ENCODE peak calls at places on chromosomes 16 and 17, in four cellular contexts. H is HepG2, U is WTC11, Z is K562. V is an unnamed sample.

GRCh38 chr17:32157225-32157624 is 14.9 kb downstream of the RHOT1 start:
- DNase-seq in Z (no peak), U (no peak), H (no peak), V (no peak)

GRCh38 chr16:56298948-56299602 is 107.8 kb downstream of the GNAO1 start:
- DNase-seq in H (no peak), U (no peak), Z (no peak), V (no peak)

GRCh38 chr17:63609820-63610573 is 9.3 kb downstream of the TACO1 start:
- DNase-seq in H (no peak), U (no peak), Z (no peak), V (no peak)

GRCh38 chr17:48513097-48513496 is 17.7 kb downstream of the HOXB1 start:
- DNase-seq in Z (peak), U (no peak), H (no peak), V (no peak)

GRCh38 chr17:74737299-74738050 is 419 bp downstream of the RAB37 start:
- DNase-seq in H (peak), Z (peak), U (peak), V (no peak)

GRCh38 chr17:60647705-60648104 is 29.9 kb upstream of the BCAS3 start:
- DNase-seq in U (no peak), H (no peak), Z (no peak), V (no peak)

GRCh38 chr16:65070831-65071230 is 51.0 kb downstream of the CDH11 start:
- DNase-seq in Z (no peak), U (no peak), H (peak), V (peak)

GRCh38 chr16:57150682-57151330 is 35.0 kb downstream of the PSME3IP1 start:
- DNase-seq in H (no peak), Z (no peak), U (no peak), V (no peak)

GRCh38 chr16:86396318-86396882 is 113.9 kb upstream of the FOXF1 start:
- DNase-seq in U (no peak), Z (no peak), H (no peak), V (no peak)

GRCh38 chr17:83154311-83155127 is 75.1 kb downstream of the METRNL start:
- DNase-seq in U (no peak), Z (no peak), H (no peak), V (no peak)

GRCh38 chr16:4339909-4340308 is 11.2 kb downstream of the PAM16 start:
- DNase-seq in U (no peak), Z (no peak), H (no peak), V (peak)

GRCh38 chr16:78045865-78046581 is 23.7 kb downstream of the CLEC3A start:
- DNase-seq in H (peak), Z (peak), U (peak), V (peak)

GRCh38 chr16:74726736-74727135 is 26.1 kb upstream of the MLKL start:
- DNase-seq in Z (peak), U (peak), H (peak), V (no peak)

GRCh38 chr16:66260522-66261290 is 105.8 kb upstream of the CDH5 start:
- DNase-seq in H (no peak), U (no peak), Z (no peak), V (no peak)

GRCh38 chr17:80611831-80612230 is 67.2 kb downstream of the RPTOR start:
- DNase-seq in Z (no peak), H (no peak), U (no peak), V (peak)

GRCh38 chr17:82619211-82619610 is 29.0 kb downstream of the WDR45B start:
- DNase-seq in Z (no peak), H (no peak), U (no peak), V (no peak)

GRCh38 chr16:58124601-58124915 is 4.6 kb downstream of the CFAP20 start:
- DNase-seq in Z (no peak), H (no peak), U (no peak), V (peak)

GRCh38 chr16:50021509-50021908 is 3.5 kb upstream of the CNEP1R1 start:
- DNase-seq in U (peak), H (peak), Z (peak), V (no peak)

GRCh38 chr17:27345141-27345904 is 51.4 kb downstream of the WSB1 start:
- DNase-seq in H (no peak), Z (peak), U (peak), V (no peak)

GRCh38 chr16:78794581-78795300 is 695.3 kb downstream of the WWOX start:
- DNase-seq in H (no peak), U (no peak), Z (no peak), V (no peak)

GRCh38 chr17:72711531-72712310 is 380.8 kb downstream of the SLC39A11 start:
- DNase-seq in Z (no peak), U (no peak), H (no peak), V (no peak)

GRCh38 chr17:14737984-14738651 is 437.2 kb downstream of the HS3ST3B1 start:
- DNase-seq in Z (peak), H (peak), U (no peak), V (no peak)

GRCh38 chr16:14545346-14545884 is 84.6 kb downstream of the PARN start:
- DNase-seq in H (peak), Z (no peak), U (no peak), V (no peak)

GRCh38 chr17:80111702-80112470 is 10.5 kb downstream of the GAA start:
- DNase-seq in U (peak), Z (no peak), H (no peak), V (no peak)

GRCh38 chr16:1119129-1119528 is 23.1 kb upstream of the C1QTNF8 start:
- DNase-seq in H (no peak), U (no peak), Z (no peak), V (no peak)

GRCh38 chr16:74724820-74725549 is 24.3 kb upstream of the MLKL start:
- DNase-seq in H (no peak), U (no peak), Z (no peak), V (no peak)

GRCh38 chr17:49760296-49760695 is 3.6 kb downstream of the FAM117A start:
- DNase-seq in U (no peak), H (no peak), Z (no peak), V (no peak)

GRCh38 chr16:56625140-56625942 is at the start of gene MT1E:
- DNase-seq in H (peak), U (peak), Z (no peak), V (peak)

GRCh38 chr16:29774730-29775129 is 3.3 kb upstream of the ZG16 start:
- DNase-seq in H (no peak), Z (no peak), U (no peak), V (no peak)

GRCh38 chr17:32777436-32777835 is 99.5 kb downstream of the MYO1D start:
- DNase-seq in Z (no peak), U (no peak), H (no peak), V (no peak)

GRCh38 chr17:53012364-53012763 is 810.4 kb upstream of the KIF2B start:
- DNase-seq in Z (no peak), H (no peak), U (no peak), V (no peak)

GRCh38 chr17:55242481-55242880 is 22.3 kb upstream of the HLF start:
- DNase-seq in U (no peak), H (no peak), Z (no peak), V (no peak)

GRCh38 chr17:57143341-57143740 is 58.3 kb downstream of the AKAP1 start:
- DNase-seq in Z (no peak), U (no peak), H (no peak), V (no peak)

GRCh38 chr17:20280832-20281231 is 186.5 kb downstream of the LGALS9B start:
- DNase-seq in U (no peak), H (no peak), Z (no peak), V (no peak)

GRCh38 chr17:2828396-2829038 is 32.3 kb downstream of the RAP1GAP2 start:
- DNase-seq in H (peak), Z (peak), U (peak), V (peak)

DNA sequence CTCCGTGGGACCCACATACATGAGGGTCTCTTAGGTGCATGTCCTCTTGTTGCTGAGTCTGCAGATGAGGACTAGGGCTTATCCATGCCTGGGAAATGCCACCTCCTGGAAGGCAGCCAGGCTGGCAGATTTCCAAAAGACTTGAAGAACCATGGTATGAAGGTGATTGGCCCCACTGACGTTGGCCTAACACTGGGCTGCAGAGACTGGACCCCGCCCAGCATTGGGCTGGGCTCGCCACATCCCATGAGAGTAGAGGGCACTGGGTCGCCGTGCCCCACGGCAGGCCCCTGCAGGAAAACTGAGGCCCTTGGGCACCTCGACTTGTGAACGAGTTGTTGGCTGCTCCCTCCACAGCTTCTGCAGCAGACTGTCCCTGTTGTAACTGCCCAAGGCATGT is 38.2 kb upstream of the IL21R start:
- DNase-seq in H (no peak), Z (no peak), U (no peak), V (peak)
- TF ChIP-seq JUN in H (no peak), Z (no peak), U (no peak), V (no peak)

DNA sequence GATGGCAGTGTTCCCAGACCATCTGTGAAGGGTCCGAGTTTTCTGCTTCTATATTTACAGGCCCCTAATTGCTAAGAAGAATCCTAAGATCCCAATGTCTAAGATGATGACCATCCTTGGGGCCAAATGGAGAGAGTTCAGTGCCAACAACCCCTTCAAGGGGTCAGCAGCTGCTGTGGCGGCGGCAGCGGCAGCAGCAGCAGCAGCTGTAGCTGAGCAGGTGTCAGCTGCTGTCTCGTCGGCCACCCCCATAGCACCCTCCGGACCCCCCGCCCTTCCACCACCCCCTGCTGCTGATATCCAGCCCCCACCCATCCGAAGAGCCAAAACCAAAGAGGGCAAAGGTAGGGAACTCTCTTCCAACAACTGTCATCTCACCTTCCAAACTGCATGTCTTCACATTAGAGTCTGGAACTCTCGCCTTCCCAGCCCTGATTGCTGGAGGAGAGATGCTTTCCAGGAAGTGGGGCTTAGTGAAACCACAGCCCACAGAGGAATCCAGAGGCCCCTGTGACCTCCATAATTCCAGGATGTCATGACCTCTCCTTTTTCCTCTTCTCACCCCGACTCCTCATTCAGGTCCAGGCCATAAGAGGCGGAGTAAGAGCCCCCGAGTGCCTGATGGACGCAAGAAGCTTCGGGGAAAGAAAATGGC is 4.8 kb downstream of the CHD3 start:
- DNase-seq in U (no peak), H (no peak), Z (no peak), V (no peak)
- TF ChIP-seq JUN in U (no peak), H (no peak), Z (no peak), V (no peak)

DNA sequence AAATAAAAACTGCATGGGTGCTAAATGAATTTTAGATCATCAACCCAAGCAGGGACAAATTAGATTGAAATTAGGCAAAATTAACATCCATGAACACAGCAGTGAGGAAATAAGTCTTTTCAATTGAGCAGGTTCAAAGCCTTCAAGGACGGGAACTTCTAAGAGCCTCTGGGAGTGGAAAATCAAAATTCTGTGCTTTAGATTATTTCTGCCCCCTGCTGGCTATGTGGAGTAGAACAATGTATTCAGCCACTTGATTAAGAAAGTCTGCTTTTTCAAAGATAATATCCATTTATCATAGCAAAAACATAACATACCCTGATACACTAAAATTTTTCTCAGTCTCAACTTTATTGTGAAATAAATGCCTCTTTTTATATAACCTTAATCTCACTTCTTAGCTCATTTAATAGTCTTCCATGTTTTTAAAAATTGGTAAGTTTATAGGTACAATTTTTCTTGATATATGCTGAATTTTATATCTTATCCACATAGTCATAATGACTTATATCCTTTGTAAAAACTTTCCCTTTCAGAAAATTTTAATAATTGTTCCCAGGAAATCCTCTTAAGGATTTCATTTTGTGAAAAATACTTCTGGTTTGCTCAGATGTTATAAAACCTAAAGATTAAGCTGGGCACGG is 28.1 kb upstream of the NOL11 start:
- DNase-seq in Z (peak), H (peak), U (no peak), V (peak)
- TF ChIP-seq JUN in Z (no peak), H (no peak), U (no peak), V (no peak)

DNA sequence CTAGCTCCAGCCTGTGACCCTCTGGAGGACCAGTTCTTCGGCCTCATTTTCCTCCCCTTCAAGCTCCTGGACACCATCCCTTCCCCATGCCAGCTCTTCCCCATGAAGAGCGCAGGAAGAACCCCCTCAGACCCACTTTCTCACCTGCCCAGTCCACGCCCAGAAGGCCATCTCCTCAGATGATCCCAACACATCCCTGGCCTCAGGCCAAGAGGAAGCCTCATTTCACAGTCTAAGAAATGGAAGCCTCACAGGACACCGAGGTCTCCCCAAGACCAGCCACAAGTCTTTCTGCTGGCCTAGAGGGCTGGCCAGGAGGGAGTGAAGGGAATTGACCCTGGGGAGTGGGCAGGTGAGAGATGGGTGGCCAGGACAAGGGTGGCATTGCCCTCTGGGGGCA is 8.0 kb downstream of the SPATA32 start:
- DNase-seq in U (no peak), Z (peak), H (no peak), V (no peak)
- TF ChIP-seq JUN in U (no peak), Z (no peak), H (no peak), V (no peak)

DNA sequence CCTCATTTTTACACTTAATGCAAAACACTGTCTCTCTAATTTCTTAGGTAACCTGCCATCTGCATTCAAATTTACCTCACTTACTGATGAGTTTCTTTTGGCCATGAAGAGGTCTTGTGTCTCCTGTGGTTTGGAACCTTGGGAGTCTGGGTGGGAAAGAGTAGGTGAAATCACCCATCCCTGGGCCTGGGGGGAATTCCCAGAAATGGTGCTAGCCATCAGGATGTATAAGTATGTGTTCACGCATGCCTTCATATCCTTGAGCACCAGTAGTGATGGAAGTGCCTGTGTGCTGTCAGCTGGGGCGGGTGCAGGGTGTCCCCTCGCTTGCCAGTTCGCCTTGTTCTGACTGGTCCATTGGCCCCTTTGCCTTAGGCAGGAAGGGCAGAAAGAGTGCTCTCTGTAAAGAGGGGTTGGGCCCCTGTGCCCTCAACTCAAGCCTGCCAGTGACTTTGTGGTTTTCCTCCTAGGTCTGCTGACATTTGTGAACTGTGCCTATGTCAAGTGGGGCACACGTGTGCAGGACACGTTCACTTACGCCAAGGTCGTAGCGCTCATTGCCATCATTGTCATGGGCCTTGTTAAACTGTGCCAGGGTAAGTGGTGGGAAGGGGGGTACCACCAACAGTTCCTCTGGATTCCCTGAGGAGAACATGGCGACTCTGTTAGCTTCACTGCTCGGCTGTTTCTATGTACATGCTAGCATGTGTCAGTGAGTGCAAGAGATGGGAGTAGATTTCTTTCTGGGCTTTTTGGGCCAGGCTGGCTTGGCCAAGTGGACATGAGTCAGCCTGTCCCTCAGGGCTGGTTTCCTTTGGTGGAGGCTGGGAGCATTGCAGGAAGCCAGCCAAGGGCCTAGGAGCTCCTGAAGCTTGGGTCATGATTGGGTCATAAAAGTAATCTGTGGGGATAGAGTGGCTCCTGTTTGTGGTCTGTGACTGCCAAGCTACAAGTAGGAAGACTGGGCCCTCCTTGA is 23.2 kb downstream of the SLC7A6OS start:
- DNase-seq in U (no peak), Z (no peak), H (no peak), V (peak)
- TF ChIP-seq JUN in U (no peak), Z (no peak), H (no peak), V (peak)